ENCODE peak calls at places on chromosomes 4 and X, in six cellular contexts. One of them, this sample, is unnamed.

GRCh38 chrX:155768036-155768769 is 112.9 kb upstream of the VAMP7 start:
- DNase-seq in psoas muscle: peak; percentile 27
- DNase-seq in tibial nerve: no peak
- DNase-seq in uterus: no peak
- DNase-seq in HAP-1: no peak
- DNase-seq in body of pancreas: no peak
- DNase-seq in this sample: no peak

GRCh38 chrX:120755066-120755846 is 120.4 kb downstream of the CT47B1 start:
- DNase-seq in body of pancreas: peak; percentile 34
- DNase-seq in psoas muscle: no peak
- DNase-seq in HAP-1: no peak
- DNase-seq in tibial nerve: no peak
- DNase-seq in uterus: no peak
- DNase-seq in this sample: no peak

GRCh38 chr4:53781614-53782467 is 190.6 kb upstream of the LNX1 start:
- DNase-seq in body of pancreas: no peak
- DNase-seq in tibial nerve: no peak
- DNase-seq in psoas muscle: no peak
- DNase-seq in HAP-1: no peak
- DNase-seq in uterus: no peak
- DNase-seq in this sample: no peak

GRCh38 chr4:7309176-7309575 is 116.8 kb downstream of the SORCS2 start:
- DNase-seq in body of pancreas: no peak
- DNase-seq in HAP-1: no peak
- DNase-seq in tibial nerve: no peak
- DNase-seq in uterus: no peak
- DNase-seq in psoas muscle: peak; percentile 3
- DNase-seq in this sample: no peak

GRCh38 chr4:80221161-80221560 is 23.9 kb downstream of the PRDM8 start:
- DNase-seq in body of pancreas: no peak
- DNase-seq in uterus: no peak
- DNase-seq in tibial nerve: no peak
- DNase-seq in psoas muscle: no peak
- DNase-seq in HAP-1: no peak
- DNase-seq in this sample: no peak

GRCh38 chr4:113979157-113979972 is at the start of gene ARSJ:
- DNase-seq in HAP-1: peak; percentile 40
- DNase-seq in body of pancreas: peak; percentile 45
- DNase-seq in psoas muscle: peak; percentile 66
- DNase-seq in tibial nerve: peak; percentile 12
- DNase-seq in uterus: peak; percentile 66
- DNase-seq in this sample: peak; percentile 80

GRCh38 chr4:180539284-180539683 is 1703.9 kb upstream of the TENM3 start:
- DNase-seq in uterus: no peak
- DNase-seq in psoas muscle: no peak
- DNase-seq in HAP-1: no peak
- DNase-seq in tibial nerve: no peak
- DNase-seq in body of pancreas: no peak
- DNase-seq in this sample: no peak

GRCh38 chr4:90027565-90027964 is 99.6 kb upstream of the CCSER1 start:
- DNase-seq in psoas muscle: no peak
- DNase-seq in HAP-1: no peak
- DNase-seq in body of pancreas: no peak
- DNase-seq in tibial nerve: no peak
- DNase-seq in uterus: no peak
- DNase-seq in this sample: no peak

GRCh38 chrX:71148278-71148663 is 3.6 kb downstream of the NLGN3 start:
- DNase-seq in psoas muscle: no peak
- DNase-seq in HAP-1: no peak
- DNase-seq in body of pancreas: no peak
- DNase-seq in uterus: no peak
- DNase-seq in tibial nerve: no peak
- DNase-seq in this sample: no peak

GRCh38 chr4:84258905-84259830 is 239.9 kb downstream of the NKX6-1 start:
- DNase-seq in psoas muscle: no peak
- DNase-seq in HAP-1: peak; percentile 70
- DNase-seq in body of pancreas: no peak
- DNase-seq in uterus: no peak
- DNase-seq in tibial nerve: no peak
- DNase-seq in this sample: no peak

GRCh38 chrX:113833096-113833495 is 750.8 kb upstream of the HTR2C start:
- DNase-seq in HAP-1: no peak
- DNase-seq in tibial nerve: no peak
- DNase-seq in body of pancreas: no peak
- DNase-seq in uterus: no peak
- DNase-seq in psoas muscle: no peak
- DNase-seq in this sample: no peak

GRCh38 chr4:100391913-100392312 is 125.9 kb downstream of the EMCN start:
- DNase-seq in uterus: no peak
- DNase-seq in HAP-1: no peak
- DNase-seq in psoas muscle: no peak
- DNase-seq in body of pancreas: no peak
- DNase-seq in tibial nerve: no peak
- DNase-seq in this sample: no peak

GRCh38 chr4:55087016-55087929 is 38.1 kb downstream of the KDR start:
- DNase-seq in tibial nerve: no peak
- DNase-seq in psoas muscle: no peak
- DNase-seq in HAP-1: peak; percentile 66
- DNase-seq in body of pancreas: no peak
- DNase-seq in uterus: no peak
- DNase-seq in this sample: no peak

GRCh38 chr4:102492531-102493241 is 8.5 kb upstream of the NFKB1 start:
- DNase-seq in HAP-1: no peak
- DNase-seq in uterus: no peak
- DNase-seq in body of pancreas: no peak
- DNase-seq in tibial nerve: no peak
- DNase-seq in psoas muscle: no peak
- DNase-seq in this sample: no peak

GRCh38 chrX:35076061-35076460 is 133.5 kb downstream of the FAM47B start:
- DNase-seq in body of pancreas: no peak
- DNase-seq in psoas muscle: no peak
- DNase-seq in uterus: no peak
- DNase-seq in tibial nerve: no peak
- DNase-seq in HAP-1: no peak
- DNase-seq in this sample: no peak

GRCh38 chr4:87042986-87043820 is 108.4 kb downstream of the AFF1 start:
- DNase-seq in uterus: no peak
- DNase-seq in HAP-1: no peak
- DNase-seq in body of pancreas: no peak
- DNase-seq in psoas muscle: no peak
- DNase-seq in tibial nerve: no peak
- DNase-seq in this sample: no peak

GRCh38 chr4:114038762-114039392 is 59.4 kb upstream of the ARSJ start:
- DNase-seq in body of pancreas: no peak
- DNase-seq in psoas muscle: no peak
- DNase-seq in uterus: no peak
- DNase-seq in HAP-1: no peak
- DNase-seq in tibial nerve: no peak
- DNase-seq in this sample: no peak

GRCh38 chr4:16969696-16970135 is 71.3 kb upstream of the LDB2 start:
- DNase-seq in tibial nerve: peak; percentile 63
- DNase-seq in body of pancreas: peak; percentile 16
- DNase-seq in psoas muscle: peak; percentile 47
- DNase-seq in uterus: peak; percentile 70
- DNase-seq in HAP-1: no peak
- DNase-seq in this sample: no peak

GRCh38 chrX:23790147-23790497 is 7.1 kb downstream of the SAT1 start:
- DNase-seq in HAP-1: no peak
- DNase-seq in psoas muscle: no peak
- DNase-seq in body of pancreas: no peak
- DNase-seq in uterus: no peak
- DNase-seq in tibial nerve: no peak
- DNase-seq in this sample: no peak

GRCh38 chr4:40672528-40673522 is 43.2 kb upstream of the RBM47 start:
- DNase-seq in tibial nerve: peak; percentile 19
- DNase-seq in body of pancreas: no peak
- DNase-seq in uterus: no peak
- DNase-seq in HAP-1: peak; percentile 95
- DNase-seq in psoas muscle: peak; percentile 15
- DNase-seq in this sample: no peak

GRCh38 chrX:76420237-76420636 is 7.3 kb upstream of the MAGEE1 start:
- DNase-seq in body of pancreas: no peak
- DNase-seq in tibial nerve: no peak
- DNase-seq in psoas muscle: no peak
- DNase-seq in uterus: no peak
- DNase-seq in HAP-1: no peak
- DNase-seq in this sample: no peak

GRCh38 chrX:72169008-72169728 is 12.4 kb upstream of the PIN4 start:
- DNase-seq in uterus: no peak
- DNase-seq in psoas muscle: no peak
- DNase-seq in HAP-1: no peak
- DNase-seq in tibial nerve: no peak
- DNase-seq in body of pancreas: no peak
- DNase-seq in this sample: no peak

GRCh38 chr4:26860922-26861433 is 337 bp downstream of the STIM2 start:
- DNase-seq in body of pancreas: peak; percentile 58
- DNase-seq in tibial nerve: no peak
- DNase-seq in uterus: peak; percentile 53
- DNase-seq in HAP-1: no peak
- DNase-seq in psoas muscle: peak; percentile 67
- DNase-seq in this sample: no peak

GRCh38 chr4:111334356-111334755 is 711.5 kb upstream of the PITX2 start:
- DNase-seq in uterus: no peak
- DNase-seq in HAP-1: no peak
- DNase-seq in tibial nerve: no peak
- DNase-seq in body of pancreas: no peak
- DNase-seq in psoas muscle: no peak
- DNase-seq in this sample: no peak

DNA sequence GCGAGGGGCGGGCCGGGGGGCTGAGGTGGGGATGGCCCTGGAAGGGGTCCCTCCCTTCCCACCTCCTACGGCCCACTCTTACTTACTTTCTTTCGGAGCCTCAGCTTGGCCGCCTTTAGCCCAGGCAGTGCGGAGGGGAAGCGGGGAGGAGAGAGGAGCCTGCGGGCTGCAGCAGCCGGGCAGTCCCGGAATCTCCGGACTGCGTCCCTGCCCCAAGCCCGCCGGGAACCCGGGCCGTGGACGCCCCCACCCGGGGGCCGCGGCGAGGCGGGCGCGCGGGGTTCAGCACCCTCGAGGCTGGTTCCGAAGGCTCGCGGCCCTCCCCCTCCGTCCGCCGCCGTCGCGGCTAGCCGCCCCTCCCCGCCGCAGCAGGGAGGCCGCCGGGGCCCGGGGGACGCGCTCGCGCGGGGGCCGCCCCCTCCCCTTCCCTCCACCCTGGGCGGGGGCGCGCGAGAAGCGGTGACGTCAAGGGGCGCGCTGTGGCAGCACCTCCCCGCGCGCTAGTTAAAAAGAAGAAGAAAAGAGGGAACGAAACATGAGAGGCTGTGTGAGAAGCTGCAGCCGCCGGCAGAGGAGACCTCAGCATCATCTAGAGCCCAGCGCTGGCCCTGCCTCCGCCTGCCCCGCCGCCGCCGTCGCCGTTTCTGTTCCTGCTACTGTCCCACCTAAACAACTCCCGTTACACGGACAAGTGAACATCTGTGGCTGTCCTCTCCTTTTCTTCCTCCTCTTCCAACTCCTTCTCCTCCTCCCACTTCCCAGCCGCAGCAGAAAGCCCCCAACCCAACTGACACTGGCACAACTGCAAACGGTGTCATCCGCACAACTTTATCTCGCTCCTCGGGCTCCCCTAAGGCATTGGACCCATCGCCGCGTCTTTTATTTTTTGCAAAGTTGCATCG is at the start of gene HHIP:
- DNase-seq in body of pancreas: peak; percentile 75
- DNase-seq in tibial nerve: peak; percentile 48
- DNase-seq in uterus: peak; percentile 50
- DNase-seq in HAP-1: peak; percentile 73
- DNase-seq in psoas muscle: peak; percentile 44
- DNase-seq in this sample: peak; percentile 64
- H3K4me1 ChIP-seq in body of pancreas: peaks cover 18% of the 10 kb centered on the region
- H3K4me1 ChIP-seq in tibial nerve: peaks cover 30% of the 10 kb centered on the region
- H3K4me1 ChIP-seq in uterus: no peaks in the 10 kb centered on the region
- H3K4me1 ChIP-seq in HAP-1: peaks cover 31% of the 10 kb centered on the region
- H3K4me1 ChIP-seq in psoas muscle: peaks cover 4% of the 10 kb centered on the region
- H3K4me1 ChIP-seq in this sample: peaks cover 25% of the 10 kb centered on the region

GRCh38 chr4:152256996-152257395 is 278.9 kb downstream of the FBXW7 start:
- DNase-seq in HAP-1: no peak
- DNase-seq in body of pancreas: no peak
- DNase-seq in tibial nerve: no peak
- DNase-seq in psoas muscle: no peak
- DNase-seq in uterus: no peak
- DNase-seq in this sample: no peak

GRCh38 chr4:152258391-152258790 is 277.5 kb downstream of the FBXW7 start:
- DNase-seq in uterus: no peak
- DNase-seq in psoas muscle: no peak
- DNase-seq in HAP-1: no peak
- DNase-seq in tibial nerve: no peak
- DNase-seq in body of pancreas: no peak
- DNase-seq in this sample: no peak

GRCh38 chr4:152257601-152258066 is 278.3 kb downstream of the FBXW7 start:
- DNase-seq in body of pancreas: no peak
- DNase-seq in HAP-1: peak; percentile 94
- DNase-seq in uterus: no peak
- DNase-seq in psoas muscle: no peak
- DNase-seq in tibial nerve: no peak
- DNase-seq in this sample: no peak

GRCh38 chr4:152258804-152259708 is 276.8 kb downstream of the FBXW7 start:
- DNase-seq in psoas muscle: no peak
- DNase-seq in HAP-1: peak; percentile 11
- DNase-seq in tibial nerve: no peak
- DNase-seq in body of pancreas: no peak
- DNase-seq in uterus: no peak
- DNase-seq in this sample: no peak

GRCh38 chr4:152259866-152260265 is 276.0 kb downstream of the FBXW7 start:
- DNase-seq in tibial nerve: no peak
- DNase-seq in body of pancreas: no peak
- DNase-seq in psoas muscle: no peak
- DNase-seq in HAP-1: no peak
- DNase-seq in uterus: no peak
- DNase-seq in this sample: no peak
- H3K4me1 ChIP-seq in tibial nerve: peaks cover 3% of the 10 kb centered on the region
- H3K4me1 ChIP-seq in body of pancreas: peaks cover 2% of the 10 kb centered on the region
- H3K4me1 ChIP-seq in psoas muscle: no peaks in the 10 kb centered on the region
- H3K4me1 ChIP-seq in HAP-1: peaks cover 25% of the 10 kb centered on the region
- H3K4me1 ChIP-seq in uterus: no peaks in the 10 kb centered on the region
- H3K4me1 ChIP-seq in this sample: no peaks in the 10 kb centered on the region

GRCh38 chrX:130095249-130095648 is 15.0 kb downstream of the ELF4 start:
- DNase-seq in psoas muscle: no peak
- DNase-seq in HAP-1: no peak
- DNase-seq in uterus: no peak
- DNase-seq in body of pancreas: no peak
- DNase-seq in tibial nerve: no peak
- DNase-seq in this sample: no peak
- H3K4me1 ChIP-seq in psoas muscle: no peaks in the 10 kb centered on the region
- H3K4me1 ChIP-seq in HAP-1: no peaks in the 10 kb centered on the region
- H3K4me1 ChIP-seq in uterus: no peaks in the 10 kb centered on the region
- H3K4me1 ChIP-seq in body of pancreas: no peaks in the 10 kb centered on the region
- H3K4me1 ChIP-seq in tibial nerve: peaks cover 35% of the 10 kb centered on the region
- H3K4me1 ChIP-seq in this sample: no peaks in the 10 kb centered on the region

DNA sequence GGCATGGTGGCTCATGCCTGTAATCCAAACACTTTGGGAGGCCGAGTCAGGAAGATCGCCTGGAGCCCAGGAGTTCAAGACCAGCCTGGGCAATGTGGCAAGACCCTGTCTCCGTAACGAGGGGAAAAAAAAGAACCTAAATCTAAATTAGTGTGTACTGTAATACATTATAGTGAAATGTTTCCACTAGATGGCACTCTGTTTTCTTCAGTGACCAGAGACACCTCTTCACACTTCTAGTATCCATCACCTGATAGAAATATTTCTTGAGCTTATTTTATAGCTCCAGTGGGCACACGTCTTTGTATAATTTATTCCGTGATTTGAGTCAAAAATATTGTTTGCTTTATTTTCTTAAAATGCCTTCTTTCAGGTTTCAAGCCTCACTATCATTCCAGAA is 600.9 kb upstream of the DIPK2B start:
- DNase-seq in tibial nerve: no peak
- DNase-seq in HAP-1: peak; percentile 50
- DNase-seq in body of pancreas: no peak
- DNase-seq in uterus: no peak
- DNase-seq in psoas muscle: no peak
- DNase-seq in this sample: no peak
- H3K4me1 ChIP-seq in tibial nerve: peaks cover 4% of the 10 kb centered on the region
- H3K4me1 ChIP-seq in HAP-1: peaks cover 18% of the 10 kb centered on the region
- H3K4me1 ChIP-seq in body of pancreas: no peaks in the 10 kb centered on the region
- H3K4me1 ChIP-seq in uterus: no peaks in the 10 kb centered on the region
- H3K4me1 ChIP-seq in psoas muscle: no peaks in the 10 kb centered on the region
- H3K4me1 ChIP-seq in this sample: peaks cover 25% of the 10 kb centered on the region